ENCODE peak calls at places on chromosome 4, in eight cellular contexts. R is PC-3, Q is SK-N-SH, T is vagina, A is brain microvascular endothelial cell, S is mucosa of descending colon, X is thoracic aorta, V is tibial artery. Y is an unnamed sample. For H3K36me3, the result is how much of the 10 kb centered on the place peaks cover.

GRCh38 chr4:142696334-142697122 is 149.6 kb downstream of the INPP4B start:
- DNase-seq in S (no peak), R (no peak), A (no peak), Q (no peak), X (no peak), T (no peak), V (no peak), Y (no peak)

GRCh38 chr4:82780398-82781231 is 18.0 kb downstream of the SCD5 start:
- DNase-seq in X (no peak), T (peak), S (peak), A (peak), Q (peak), V (peak), R (no peak), Y (no peak)

GRCh38 chr4:59381591-59381990 is 1818.5 kb upstream of the ADGRL3 start:
- DNase-seq in S (no peak), V (no peak), X (no peak), A (no peak), Q (no peak), T (no peak), R (peak), Y (no peak)

GRCh38 chr4:70452946-70453345 is 19.1 kb upstream of the MUC7 start:
- DNase-seq in R (no peak), Q (no peak), S (no peak), X (no peak), A (no peak), V (no peak), T (no peak), Y (no peak)

GRCh38 chr4:170001688-170002267 is 24.4 kb downstream of the MFAP3L start:
- DNase-seq in S (no peak), X (no peak), A (no peak), R (no peak), V (no peak), T (no peak), Q (peak), Y (no peak)

GRCh38 chr4:154961263-154961662 is 180.2 kb downstream of the RBM46 start:
- DNase-seq in S (no peak), A (no peak), R (no peak), X (no peak), V (no peak), Q (no peak), T (no peak), Y (no peak)

GRCh38 chr4:55170462-55170861 is 45.1 kb upstream of the KDR start:
- DNase-seq in T (no peak), A (no peak), R (peak), X (no peak), Q (no peak), S (no peak), V (no peak), Y (no peak)

GRCh38 chr4:110287130-110287529 is 88.7 kb upstream of the ELOVL6 start:
- DNase-seq in T (no peak), V (no peak), A (peak), Q (no peak), R (peak), X (no peak), S (no peak), Y (no peak)

GRCh38 chr4:13454786-13455185 is 29.4 kb downstream of the RAB28 start:
- DNase-seq in V (no peak), X (no peak), S (no peak), R (no peak), A (no peak), T (no peak), Q (no peak), Y (no peak)

GRCh38 chr4:15118281-15118680 is 116.0 kb downstream of the CPEB2 start:
- DNase-seq in V (no peak), R (no peak), X (no peak), Q (no peak), A (no peak), S (no peak), T (no peak), Y (no peak)

GRCh38 chr4:120664851-120665250 is 257.7 kb downstream of the PRDM5 start:
- DNase-seq in R (no peak), S (no peak), Q (no peak), V (no peak), X (no peak), A (no peak), T (no peak), Y (no peak)

GRCh38 chr4:87616268-87616667 is 7.9 kb downstream of the DSPP start:
- DNase-seq in A (no peak), T (no peak), V (no peak), Q (no peak), X (no peak), R (no peak), S (no peak), Y (no peak)

GRCh38 chr4:655735-656151 is 18.3 kb downstream of the ATP5ME start:
- DNase-seq in X (no peak), Q (no peak), A (no peak), T (no peak), S (peak), V (no peak), R (no peak), Y (no peak)

GRCh38 chr4:174764105-174764729 is 64.8 kb downstream of the GLRA3 start:
- DNase-seq in Q (peak), X (no peak), A (no peak), S (no peak), V (no peak), R (peak), T (no peak), Y (no peak)

GRCh38 chr4:43331226-43332078 is 438.9 kb downstream of the GRXCR1 start:
- DNase-seq in S (no peak), R (peak), V (no peak), A (peak), T (no peak), Q (no peak), X (no peak), Y (no peak)

GRCh38 chr4:85474818-85475630 is at the start of gene ARHGAP24:
- DNase-seq in R (peak), V (peak), A (peak), S (peak), Q (peak), T (no peak), X (peak), Y (peak)

GRCh38 chr4:20420916-20421315 is 169.2 kb downstream of the SLIT2 start:
- DNase-seq in X (no peak), A (no peak), R (no peak), T (no peak), Q (no peak), V (no peak), S (no peak), Y (no peak)

GRCh38 chr4:164892018-164892417 is 15.0 kb downstream of the APELA start:
- DNase-seq in R (no peak), Q (no peak), A (no peak), V (no peak), T (no peak), X (no peak), S (no peak), Y (no peak)

GRCh38 chr4:148056879-148057278 is 325.0 kb downstream of the ARHGAP10 start:
- DNase-seq in R (peak), Q (no peak), V (peak), T (no peak), A (peak), S (peak), X (peak), Y (no peak)

GRCh38 chr4:14196141-14196540 is 568.6 kb upstream of the BOD1L1 start:
- DNase-seq in R (peak), S (peak), X (no peak), V (no peak), A (peak), T (no peak), Q (no peak), Y (no peak)

GRCh38 chr4:163540977-163541376 is 46.5 kb downstream of the TMA16 start:
- DNase-seq in S (no peak), T (no peak), R (peak), X (no peak), V (no peak), A (peak), Q (no peak), Y (no peak)

GRCh38 chr4:163558539-163559044 is 64.1 kb downstream of the TMA16 start:
- DNase-seq in X (no peak), R (no peak), A (no peak), V (no peak), T (no peak), S (no peak), Q (no peak), Y (no peak)

GRCh38 chr4:32142075-32142474 is 1421.9 kb downstream of the PCDH7 start:
- DNase-seq in A (no peak), X (no peak), R (no peak), T (no peak), V (no peak), Q (no peak), S (no peak), Y (no peak)

DNA sequence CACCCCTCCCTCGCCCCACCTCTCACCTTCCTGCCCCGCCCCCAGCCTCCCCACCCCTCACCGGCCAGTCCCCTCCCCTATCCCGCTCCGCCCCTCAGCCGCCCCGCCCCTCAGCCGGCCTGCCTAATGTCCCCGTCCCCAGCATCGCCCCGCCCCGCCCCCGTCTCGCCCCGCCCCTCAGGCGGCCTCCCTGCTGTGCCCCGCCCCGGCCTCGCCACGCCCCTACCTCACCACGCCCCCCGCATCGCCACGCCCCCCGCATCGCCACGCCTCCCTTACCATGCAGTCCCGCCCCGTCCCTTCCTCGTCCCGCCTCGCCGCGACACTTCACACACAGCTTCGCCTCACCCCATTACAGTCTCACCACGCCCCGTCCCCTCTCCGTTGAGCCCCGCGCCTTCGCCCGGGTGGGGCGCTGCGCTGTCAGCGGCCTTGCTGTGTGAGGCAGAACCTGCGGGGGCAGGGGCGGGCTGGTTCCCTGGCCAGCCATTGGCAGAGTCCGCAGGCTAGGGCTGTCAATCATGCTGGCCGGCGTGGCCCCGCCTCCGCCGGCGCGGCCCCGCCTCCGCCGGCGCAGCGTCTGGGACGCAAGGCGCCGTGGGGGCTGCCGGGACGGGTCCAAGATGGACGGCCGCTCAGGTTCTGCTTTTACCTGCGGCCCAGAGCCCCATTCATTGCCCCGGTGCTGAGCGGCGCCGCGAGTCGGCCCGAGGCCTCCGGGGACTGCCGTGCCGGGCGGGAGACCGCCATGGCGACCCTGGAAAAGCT is at the start of the genes HTT and HTT-AS:
- DNase-seq in S (peak), A (peak), V (peak), T (peak), X (peak), R (peak), Q (peak), Y (peak)
- TF ChIP-seq CTCF in S (no peak), A (peak), V (peak), T (no peak), X (peak), R (no peak), Q (no peak), Y (peak)

GRCh38 chr4:146153964-146154536 is 21.5 kb upstream of the LSM6 start:
- DNase-seq in Q (no peak), T (no peak), X (no peak), S (no peak), V (no peak), A (no peak), R (no peak), Y (no peak)
- H3K4me3 ChIP-seq in Q (no peak), T (no peak), X (no peak), S (no peak), V (no peak), A (no peak), R (no peak), Y (no peak)

DNA sequence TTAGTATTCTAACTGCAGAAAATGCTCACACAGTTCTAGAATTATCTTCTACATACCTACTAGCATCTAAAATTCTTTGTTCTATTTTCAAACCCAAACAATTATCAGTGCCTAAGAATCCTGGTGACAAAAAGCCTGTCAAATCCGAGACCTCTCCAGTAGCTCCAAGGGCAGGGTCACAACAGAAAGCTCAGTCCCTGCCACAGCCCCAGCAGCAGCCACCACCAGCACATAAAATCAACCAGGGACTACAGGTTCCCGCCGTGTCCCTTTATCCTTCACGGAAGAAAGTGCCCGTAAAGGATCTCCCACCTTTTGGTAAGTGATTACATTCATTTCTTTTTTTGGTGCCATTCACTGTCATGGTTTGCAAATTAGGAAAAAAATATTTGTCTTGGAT is 243.8 kb downstream of the RAPGEF2 start:
- DNase-seq in Q (no peak), S (no peak), V (no peak), X (no peak), R (no peak), A (no peak), T (no peak), Y (no peak)
- H3K36me3 ChIP-seq in Q (half or more), S (under half), V (half or more), X (under half), R (under half), A (under half), T (under half), Y (under half)

GRCh38 chr4:26594778-26595177 is 10.9 kb downstream of the TBC1D19 start:
- DNase-seq in S (no peak), A (no peak), R (no peak), T (no peak), V (no peak), Q (no peak), X (no peak), Y (no peak)

GRCh38 chr4:26594371-26594770 is 10.5 kb downstream of the TBC1D19 start:
- DNase-seq in S (no peak), R (no peak), V (no peak), Q (no peak), T (no peak), A (no peak), X (no peak), Y (no peak)

GRCh38 chr4:26584725-26585124 is 841 bp downstream of the TBC1D19 start:
- DNase-seq in S (no peak), X (no peak), R (no peak), V (no peak), T (no peak), Q (no peak), A (no peak), Y (no peak)

GRCh38 chr4:26590639-26591038 is 6.8 kb downstream of the TBC1D19 start:
- DNase-seq in Q (no peak), S (no peak), V (no peak), X (no peak), T (no peak), R (peak), A (peak), Y (no peak)

GRCh38 chr4:26589699-26590098 is 5.8 kb downstream of the TBC1D19 start:
- DNase-seq in V (no peak), T (no peak), X (no peak), S (no peak), Q (no peak), R (peak), A (no peak), Y (no peak)
- TF ChIP-seq CTCF in V (no peak), T (no peak), X (no peak), S (no peak), Q (no peak), R (no peak), A (no peak), Y (no peak)

GRCh38 chr4:183959349-183959748 is 54.2 kb downstream of the STOX2 start:
- DNase-seq in R (no peak), S (no peak), T (no peak), A (no peak), Q (peak), V (no peak), X (no peak), Y (no peak)
- H3K4me3 ChIP-seq in R (no peak), S (no peak), T (no peak), A (no peak), Q (peak), V (peak), X (no peak), Y (peak)

DNA sequence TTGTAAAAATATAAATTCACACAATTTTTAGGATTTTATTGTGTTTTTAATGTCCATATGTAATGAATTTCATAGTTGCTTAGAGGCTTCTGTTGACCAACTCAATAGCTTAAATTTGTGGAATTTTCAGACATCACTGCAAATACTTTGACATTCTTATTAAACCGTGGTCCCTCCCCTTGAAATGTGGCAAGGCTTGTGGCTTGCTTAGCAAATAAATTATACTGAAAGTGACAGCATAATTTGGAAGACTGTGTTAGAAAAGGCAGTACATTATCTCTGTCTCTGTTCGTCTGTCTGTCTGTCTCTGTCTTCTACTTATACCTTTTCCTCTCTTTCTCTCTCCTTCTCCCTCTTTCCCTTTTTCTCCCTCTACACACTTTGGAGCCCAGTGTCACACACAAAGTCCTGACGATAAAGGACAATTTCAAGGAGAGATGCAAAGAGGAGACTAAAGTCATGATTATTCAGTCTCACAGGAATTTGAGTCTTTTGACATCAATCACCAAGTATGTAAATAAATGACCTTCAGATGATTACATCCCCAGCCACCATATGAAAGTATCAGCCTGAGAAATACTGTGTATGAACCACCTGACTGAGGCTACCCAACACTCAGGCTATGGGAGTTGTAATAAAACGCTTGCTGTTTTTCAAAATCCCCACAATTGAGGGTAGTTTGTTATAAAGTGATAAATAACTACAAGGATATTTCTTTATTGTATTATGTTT is 21.0 kb upstream of the UGT2B7 start:
- DNase-seq in V (no peak), A (no peak), T (no peak), S (no peak), R (peak), Q (no peak), X (no peak), Y (no peak)
- H3K36me3 ChIP-seq in V (under half), A (under half), T (under half), S (under half), R (under half), Q (under half), X (under half), Y (under half)

GRCh38 chr4:46667790-46668189 is 241.3 kb downstream of the COX7B2 start:
- DNase-seq in T (no peak), R (no peak), V (no peak), A (no peak), S (no peak), X (no peak), Q (no peak), Y (no peak)
- TF ChIP-seq CTCF in T (no peak), R (no peak), V (no peak), A (no peak), S (no peak), X (no peak), Q (no peak), Y (no peak)

DNA sequence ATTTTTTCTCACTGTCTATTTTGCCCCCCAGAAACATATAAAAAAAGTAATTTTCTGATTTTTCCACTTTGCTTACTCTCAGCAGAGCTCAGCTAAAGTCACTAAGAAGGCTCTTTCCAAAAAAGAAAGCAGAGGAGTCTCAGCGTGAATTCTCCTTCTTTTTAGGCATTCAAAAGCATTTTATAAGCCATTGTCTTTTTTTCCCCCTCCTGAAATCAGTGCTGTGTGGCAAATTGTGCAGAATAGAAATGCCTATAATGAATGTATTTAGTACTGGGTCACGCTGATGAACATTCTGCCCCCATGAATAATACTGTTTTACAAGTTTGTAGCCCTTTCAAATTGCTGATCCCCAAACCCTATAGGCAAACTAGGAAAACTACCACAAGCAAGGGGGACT is 1.6 kb upstream of the PCDH18 start:
- DNase-seq in V (no peak), Q (no peak), A (no peak), S (no peak), T (no peak), R (no peak), X (no peak), Y (no peak)
- H3K4me3 ChIP-seq in V (peak), Q (no peak), A (no peak), S (no peak), T (peak), R (no peak), X (peak), Y (no peak)

GRCh38 chr4:4277531-4277930 is 12.4 kb downstream of the LYAR start:
- DNase-seq in A (no peak), T (no peak), R (no peak), X (no peak), S (no peak), V (no peak), Q (no peak), Y (no peak)
- H3K36me3 ChIP-seq in A (under half), T (under half), R (half or more), X (half or more), S (under half), V (half or more), Q (half or more), Y (under half)